ENCODE peak calls at places on chromosome 6, in nine cellular contexts. T is WERI-Rb-1, Q is sigmoid colon, U is kidney epithelial cell, G is RWPE1, X is foreskin keratinocyte, M is foreskin fibroblast, D is testis, J is cardiac muscle cell. L is an unnamed sample.

GRCh38 chr6:106309766-106310373 is 15.7 kb downstream of the ATG5 start:
- DNase-seq in T (no peak), Q (no peak), U (peak; percentile 35), G (peak; percentile 34), X (peak; percentile 61), M (peak; percentile 25), D (no peak), J (no peak), L (no peak)

GRCh38 chr6:133889557-133890301 is 816 bp downstream of the TCF21 start:
- DNase-seq in T (no peak), Q (no peak), U (no peak), G (no peak), X (no peak), M (no peak), D (peak; percentile 28), J (peak; percentile 38), L (peak; percentile 45)

GRCh38 chr6:83270971-83271714 is 78.0 kb downstream of the RWDD2A start:
- DNase-seq in T (no peak), Q (no peak), U (peak; percentile 39), G (peak; percentile 44), X (peak; percentile 83), M (peak; percentile 70), D (no peak), J (no peak), L (no peak)

GRCh38 chr6:125974214-125974866 is 12.0 kb upstream of the TRMT11 start:
- DNase-seq in T (no peak), Q (no peak), U (no peak), G (no peak), X (peak; percentile 27), M (peak; percentile 18), D (no peak), J (peak; percentile 57), L (no peak)

GRCh38 chr6:169220068-169220964 is 33.3 kb downstream of the THBS2 start:
- DNase-seq in T (no peak), Q (peak; percentile 58), U (no peak), G (no peak), X (no peak), M (no peak), D (no peak), J (no peak), L (no peak)

GRCh38 chr6:170295519-170296422 is 4.9 kb upstream of the DLL1 start:
- DNase-seq in T (no peak), Q (no peak), U (no peak), G (no peak), X (peak; percentile 36), M (no peak), D (peak; percentile 42), J (peak; percentile 60), L (peak; percentile 78)

GRCh38 chr6:157893238-157893637 is 70.2 kb downstream of the SNX9 start:
- DNase-seq in T (no peak), Q (no peak), U (no peak), G (no peak), X (no peak), M (no peak), D (no peak), J (no peak), L (peak; percentile 40)

GRCh38 chr6:41228616-41229015 is 467 bp downstream of the TREML4 start:
- DNase-seq in T (no peak), Q (no peak), U (no peak), G (no peak), X (no peak), M (no peak), D (no peak), J (no peak), L (no peak)

GRCh38 chr6:158818580-158819212 is 472 bp downstream of the EZR start:
- DNase-seq in T (peak; percentile 61), Q (peak; percentile 87), U (no peak), G (peak; percentile 58), X (no peak), M (peak; percentile 51), D (peak; percentile 58), J (peak; percentile 75), L (peak; percentile 65)

GRCh38 chr6:338815-339262 is 46.6 kb downstream of the DUSP22 start:
- DNase-seq in T (no peak), Q (no peak), U (no peak), G (no peak), X (no peak), M (no peak), D (no peak), J (no peak), L (no peak)

GRCh38 chr6:16933532-16933931 is 168.3 kb upstream of the STMND1 start:
- DNase-seq in T (no peak), Q (no peak), U (no peak), G (no peak), X (no peak), M (no peak), D (no peak), J (no peak), L (no peak)

GRCh38 chr6:16929814-16930213 is 168.6 kb upstream of the ATXN1 start:
- DNase-seq in T (no peak), Q (no peak), U (no peak), G (no peak), X (peak; percentile 35), M (peak; percentile 96), D (no peak), J (no peak), L (no peak)

GRCh38 chr6:16927205-16927604 is 165.9 kb upstream of the ATXN1 start:
- DNase-seq in T (no peak), Q (no peak), U (no peak), G (no peak), X (no peak), M (no peak), D (no peak), J (no peak), L (no peak)

GRCh38 chr6:16925461-16925860 is 164.2 kb upstream of the ATXN1 start:
- DNase-seq in T (no peak), Q (no peak), U (no peak), G (no peak), X (peak; percentile 13), M (no peak), D (no peak), J (no peak), L (no peak)

DNA sequence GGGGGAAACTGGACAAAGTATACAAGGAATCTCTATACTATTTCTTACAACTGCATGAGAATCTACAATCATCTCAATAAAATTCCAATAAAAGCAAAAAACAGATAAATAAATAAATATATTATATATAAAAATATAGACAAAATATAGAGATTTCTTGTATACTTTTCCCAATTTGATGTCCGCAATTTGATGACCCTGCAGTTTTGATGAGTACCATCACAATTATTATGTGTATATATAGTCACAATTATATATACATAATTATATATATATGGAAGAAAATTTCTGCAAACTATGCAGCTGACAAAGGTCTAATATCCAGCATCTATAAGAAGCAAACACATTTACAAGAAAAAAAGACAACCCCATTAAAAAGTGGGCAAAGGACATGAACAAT is 169.2 kb upstream of the ATXN1 start:
- DNase-seq in T (no peak), Q (no peak), U (no peak), G (no peak), X (no peak), M (no peak), D (no peak), J (no peak), L (no peak)
- TF ChIP-seq CTCF in T (no peak), Q (no peak), U (no peak), G (no peak), X (no peak), M (no peak), D (no peak), J (no peak), L (no peak)

DNA sequence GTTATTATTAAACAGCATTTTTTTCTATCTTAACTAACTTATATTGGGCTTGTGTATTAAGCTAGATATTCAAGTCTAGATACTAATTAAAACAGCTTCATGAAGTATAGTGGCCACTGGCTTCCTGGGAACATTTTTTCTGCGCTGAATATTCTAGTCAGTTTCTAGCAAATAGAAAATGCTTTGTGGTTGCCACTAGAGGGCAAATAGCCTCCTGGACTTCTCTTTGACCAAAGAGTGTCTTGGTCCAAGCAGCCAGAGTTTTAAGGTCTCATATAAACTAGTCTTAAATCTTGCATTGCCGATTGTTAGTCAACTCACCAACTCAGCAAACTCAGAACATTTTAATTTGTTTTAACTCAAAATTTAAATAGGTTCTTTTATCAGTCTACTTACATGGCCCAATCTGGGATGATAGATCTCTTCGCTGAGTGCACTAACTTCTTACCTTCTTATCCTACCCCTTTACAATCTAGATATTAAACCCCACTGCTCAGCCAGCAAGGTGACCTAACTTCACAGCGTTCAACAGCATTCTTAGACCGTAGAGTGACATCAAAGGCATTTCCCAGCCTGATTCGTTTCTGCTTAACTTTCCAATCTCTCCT is 24.6 kb upstream of the ID4 start:
- DNase-seq in T (no peak), Q (no peak), U (no peak), G (no peak), X (no peak), M (no peak), D (no peak), J (peak; percentile 58), L (no peak)
- TF ChIP-seq CTCF in T (peak; percentile 73), Q (peak; percentile 13), U (peak; percentile 70), G (peak; percentile 45), X (peak; percentile 55), M (peak; percentile 67), D (no peak), J (peak; percentile 82), L (peak; percentile 69)

GRCh38 chr6:119076966-119077642 is 1.4 kb downstream of the FAM184A start:
- DNase-seq in T (no peak), Q (no peak), U (no peak), G (no peak), X (no peak), M (no peak), D (no peak), J (no peak), L (no peak)

GRCh38 chr6:119077643-119078448 is 618 bp downstream of the FAM184A start:
- DNase-seq in T (peak; percentile 61), Q (peak; percentile 71), U (no peak), G (peak; percentile 36), X (peak; percentile 49), M (peak; percentile 9), D (peak; percentile 60), J (peak; percentile 36), L (peak; percentile 49)

GRCh38 chr6:119079288-119079809 is 885 bp upstream of the FAM184A start:
- DNase-seq in T (no peak), Q (no peak), U (no peak), G (peak; percentile 18), X (peak; percentile 56), M (peak; percentile 40), D (no peak), J (no peak), L (no peak)

GRCh38 chr6:119076173-119076965 is 2.1 kb downstream of the FAM184A start:
- DNase-seq in T (no peak), Q (no peak), U (no peak), G (no peak), X (no peak), M (no peak), D (no peak), J (no peak), L (no peak)

GRCh38 chr6:119078449-119079287 is at the start of gene FAM184A:
- DNase-seq in T (peak; percentile 75), Q (peak; percentile 82), U (no peak), G (peak; percentile 49), X (peak; percentile 30), M (peak; percentile 40), D (peak; percentile 70), J (peak; percentile 80), L (peak; percentile 91)
- TF ChIP-seq CTCF in T (peak; percentile 59), Q (no peak), U (peak; percentile 16), G (peak; percentile 22), X (peak; percentile 54), M (peak; percentile 11), D (peak; percentile 13), J (peak; percentile 25), L (peak; percentile 23)

GRCh38 chr6:131565041-131565440 is 8.0 kb upstream of the ARG1 start:
- DNase-seq in T (no peak), Q (no peak), U (no peak), G (no peak), X (peak; percentile 5), M (no peak), D (no peak), J (no peak), L (no peak)

GRCh38 chr6:131561925-131562707 is 10.9 kb upstream of the ARG1 start:
- DNase-seq in T (no peak), Q (no peak), U (no peak), G (no peak), X (no peak), M (no peak), D (no peak), J (no peak), L (no peak)
- TF ChIP-seq CTCF in T (no peak), Q (no peak), U (no peak), G (no peak), X (no peak), M (no peak), D (no peak), J (no peak), L (no peak)

L was measured in glutamatergic neuron.